ENCODE peak calls at places on chromosome 6, in seven cellular contexts. A is right lobe of liver, C is testis, Q is ovary, O is thoracic aorta, V is brain microvascular endothelial cell, I is prostate gland. W is an unnamed sample.

GRCh38 chr6:70725817-70726413 is 58.2 kb downstream of the SMAP1 start:
- DNase-seq in A (no peak), C (no peak), Q (no peak), O (no peak), V (no peak), I (no peak), W (no peak)

GRCh38 chr6:96391776-96392175 is 129.8 kb upstream of the UFL1 start:
- DNase-seq in A (no peak), C (peak), Q (no peak), O (no peak), V (no peak), I (no peak), W (no peak)

GRCh38 chr6:128259036-128259734 is 261.2 kb downstream of the PTPRK start:
- DNase-seq in A (no peak), C (no peak), Q (no peak), O (no peak), V (no peak), I (no peak), W (no peak)

GRCh38 chr6:114176726-114177125 is 166.1 kb downstream of the HS3ST5 start:
- DNase-seq in A (no peak), C (no peak), Q (no peak), O (no peak), V (no peak), I (no peak), W (no peak)

GRCh38 chr6:21115111-21115510 is 478.4 kb upstream of the SOX4 start:
- DNase-seq in A (no peak), C (peak), Q (peak), O (no peak), V (peak), I (no peak), W (no peak)

GRCh38 chr6:25318589-25318988 is 39.4 kb downstream of the CARMIL1 start:
- DNase-seq in A (no peak), C (no peak), Q (no peak), O (no peak), V (no peak), I (no peak), W (no peak)

GRCh38 chr6:155959898-155960297 is 504.3 kb upstream of the NOX3 start:
- DNase-seq in A (no peak), C (no peak), Q (no peak), O (no peak), V (no peak), I (no peak), W (no peak)

GRCh38 chr6:30344868-30345671 is at the start of gene RPP21:
- DNase-seq in A (peak), C (peak), Q (peak), O (peak), V (peak), I (peak), W (peak)

GRCh38 chr6:137827977-137828815 is 38.9 kb upstream of the TNFAIP3 start:
- DNase-seq in A (no peak), C (no peak), Q (no peak), O (no peak), V (no peak), I (no peak), W (peak)

GRCh38 chr6:157860505-157860991 is 37.5 kb downstream of the SNX9 start:
- DNase-seq in A (no peak), C (no peak), Q (no peak), O (no peak), V (no peak), I (no peak), W (no peak)

GRCh38 chr6:40378725-40379074 is 208.5 kb downstream of the LRFN2 start:
- DNase-seq in A (no peak), C (no peak), Q (no peak), O (no peak), V (no peak), I (no peak), W (no peak)

GRCh38 chr6:25359191-25359861 is 80.2 kb downstream of the CARMIL1 start:
- DNase-seq in A (no peak), C (no peak), Q (no peak), O (peak), V (peak), I (no peak), W (peak)

GRCh38 chr6:90008189-90008907 is 114.1 kb downstream of the GJA10 start:
- DNase-seq in A (no peak), C (no peak), Q (no peak), O (no peak), V (no peak), I (no peak), W (no peak)

GRCh38 chr6:159871911-159872310 is 18.9 kb upstream of the MAS1 start:
- DNase-seq in A (no peak), C (no peak), Q (no peak), O (no peak), V (peak), I (no peak), W (no peak)

GRCh38 chr6:109130065-109130464 is 34.8 kb downstream of the CEP57L1 start:
- DNase-seq in A (no peak), C (no peak), Q (no peak), O (no peak), V (no peak), I (no peak), W (no peak)

GRCh38 chr6:52233975-52234823 is 10.1 kb downstream of the IL17F start:
- DNase-seq in A (peak), C (peak), Q (no peak), O (no peak), V (peak), I (peak), W (peak)

GRCh38 chr6:46983007-46983411 is 59.1 kb downstream of the ADGRF1 start:
- DNase-seq in A (no peak), C (no peak), Q (no peak), O (no peak), V (no peak), I (peak), W (peak)

GRCh38 chr6:162078667-162079066 is 648.9 kb downstream of the PRKN start:
- DNase-seq in A (no peak), C (no peak), Q (no peak), O (no peak), V (no peak), I (no peak), W (no peak)

GRCh38 chr6:151240036-151240685 is 394 bp downstream of the AKAP12 start:
- DNase-seq in A (peak), C (peak), Q (peak), O (peak), V (peak), I (peak), W (no peak)

GRCh38 chr6:4664117-4664626 is 112.0 kb upstream of the CDYL start:
- DNase-seq in A (no peak), C (peak), Q (peak), O (peak), V (peak), I (no peak), W (no peak)

DNA sequence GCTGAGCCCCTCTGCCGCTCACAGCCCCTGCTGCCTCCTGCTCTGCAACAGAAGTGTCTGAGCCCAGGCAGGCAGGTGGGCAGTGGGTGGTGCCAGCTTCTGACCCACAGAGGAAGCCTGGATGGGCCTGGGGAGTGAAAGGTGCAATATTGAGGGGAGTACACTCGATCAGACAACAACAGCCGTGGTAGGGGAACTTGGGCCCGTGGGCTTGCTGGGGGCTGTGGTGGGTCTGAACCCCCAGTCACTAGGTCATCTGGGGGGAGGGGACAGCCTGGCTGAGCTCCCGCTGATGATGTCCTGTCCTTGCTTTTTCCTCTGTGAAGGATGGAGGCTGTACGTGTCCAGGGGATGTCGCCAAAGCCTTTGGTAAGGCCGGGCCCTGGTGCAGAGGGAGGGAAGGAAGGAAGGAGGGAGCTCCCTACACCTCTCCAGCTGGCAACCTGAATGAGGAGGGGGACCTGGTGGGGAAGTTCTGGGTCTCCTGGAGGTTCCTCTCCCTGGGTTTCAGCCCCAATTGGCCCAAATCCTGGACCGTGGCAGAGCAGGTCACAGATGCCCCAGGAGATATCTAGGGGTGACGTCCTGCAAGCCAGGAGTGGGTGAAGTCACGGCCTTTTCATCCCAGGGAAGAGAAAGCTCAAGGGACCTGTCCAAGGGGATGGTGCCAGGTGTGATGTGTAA is 47.2 kb downstream of the GMPR start:
- DNase-seq in A (no peak), C (no peak), Q (no peak), O (no peak), V (no peak), I (no peak), W (no peak)
- H3K27ac ChIP-seq in A (no peak), C (no peak), Q (no peak), O (no peak), V (no peak), I (no peak), W (no peak)

GRCh38 chr6:112030965-112031660 is 22.8 kb upstream of the CCN6 start:
- DNase-seq in A (no peak), C (peak), Q (no peak), O (no peak), V (no peak), I (no peak), W (no peak)

GRCh38 chr6:112027942-112028674 is 25.8 kb upstream of the CCN6 start:
- DNase-seq in A (no peak), C (no peak), Q (no peak), O (no peak), V (no peak), I (no peak), W (no peak)

GRCh38 chr6:112026933-112027332 is 27.0 kb upstream of the CCN6 start:
- DNase-seq in A (no peak), C (no peak), Q (no peak), O (no peak), V (no peak), I (no peak), W (no peak)

GRCh38 chr6:112030206-112030932 is 23.5 kb upstream of the CCN6 start:
- DNase-seq in A (no peak), C (no peak), Q (no peak), O (no peak), V (no peak), I (no peak), W (no peak)

GRCh38 chr6:112029045-112029822 is 24.7 kb upstream of the CCN6 start:
- DNase-seq in A (peak), C (peak), Q (no peak), O (peak), V (peak), I (no peak), W (no peak)
- H3K27ac ChIP-seq in A (no peak), C (no peak), Q (no peak), O (no peak), V (no peak), I (no peak), W (no peak)

DNA sequence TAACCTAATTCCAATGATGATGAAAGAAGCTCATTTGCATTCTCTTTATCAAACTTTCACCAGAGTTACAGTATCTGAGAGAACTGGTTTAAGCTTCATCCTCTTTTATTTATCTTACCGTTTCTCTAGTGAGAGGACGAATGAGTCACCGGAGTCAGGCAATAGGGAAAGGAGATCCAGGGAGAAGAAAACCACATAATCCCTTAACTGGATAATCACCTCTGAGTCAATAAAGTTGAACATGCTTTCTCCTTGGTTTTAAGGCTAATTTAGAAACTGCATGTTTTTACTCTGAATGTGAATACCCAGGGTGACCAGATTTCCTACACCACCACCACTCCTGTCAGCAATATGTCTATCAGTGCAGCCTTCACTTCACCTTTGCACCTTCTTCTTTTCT is 313.7 kb upstream of the TBX18 start:
- DNase-seq in A (no peak), C (no peak), Q (no peak), O (no peak), V (peak), I (no peak), W (peak)
- H3K27ac ChIP-seq in A (no peak), C (no peak), Q (no peak), O (no peak), V (peak), I (no peak), W (peak)

GRCh38 chr6:3561745-3562144 is 104.9 kb upstream of the SLC22A23 start:
- DNase-seq in A (no peak), C (no peak), Q (no peak), O (no peak), V (peak), I (no peak), W (no peak)
- H3K27ac ChIP-seq in A (no peak), C (no peak), Q (no peak), O (peak), V (no peak), I (no peak), W (no peak)

GRCh38 chr6:165047952-165048351 is 261.5 kb downstream of the C6orf118 start:
- DNase-seq in A (no peak), C (no peak), Q (no peak), O (no peak), V (no peak), I (no peak), W (no peak)
- H3K27ac ChIP-seq in A (no peak), C (no peak), Q (no peak), O (no peak), V (no peak), I (no peak), W (no peak)

DNA sequence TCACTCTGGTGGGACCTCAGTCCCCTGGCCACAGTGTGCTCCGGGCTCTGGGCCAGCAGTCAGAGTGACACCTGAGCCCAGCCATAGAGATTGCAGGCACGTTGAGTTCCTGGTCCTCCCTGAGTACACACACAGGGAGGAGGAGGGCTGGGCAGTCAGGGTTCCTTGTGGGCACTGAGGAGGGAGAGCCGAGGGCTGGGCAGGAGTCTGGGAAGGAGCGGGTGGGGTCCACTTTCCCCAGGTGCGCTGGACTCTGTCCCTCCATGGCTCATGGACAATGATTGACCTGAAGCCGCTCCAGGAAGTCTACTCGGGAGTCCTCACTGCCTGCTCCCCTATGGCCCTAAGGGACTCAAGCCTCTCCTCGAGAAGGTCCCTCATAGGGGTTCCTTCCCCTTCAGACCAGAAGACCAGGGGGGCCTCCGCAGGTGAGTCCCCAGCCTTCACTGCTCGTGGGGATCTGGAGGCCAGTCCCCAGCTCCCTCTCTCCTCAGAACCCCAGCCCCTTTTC is 1.1 kb downstream of the SLC44A4 start:
- DNase-seq in A (no peak), C (no peak), Q (no peak), O (no peak), V (no peak), I (peak), W (no peak)
- H3K27ac ChIP-seq in A (no peak), C (no peak), Q (peak), O (no peak), V (no peak), I (peak), W (no peak)

DNA sequence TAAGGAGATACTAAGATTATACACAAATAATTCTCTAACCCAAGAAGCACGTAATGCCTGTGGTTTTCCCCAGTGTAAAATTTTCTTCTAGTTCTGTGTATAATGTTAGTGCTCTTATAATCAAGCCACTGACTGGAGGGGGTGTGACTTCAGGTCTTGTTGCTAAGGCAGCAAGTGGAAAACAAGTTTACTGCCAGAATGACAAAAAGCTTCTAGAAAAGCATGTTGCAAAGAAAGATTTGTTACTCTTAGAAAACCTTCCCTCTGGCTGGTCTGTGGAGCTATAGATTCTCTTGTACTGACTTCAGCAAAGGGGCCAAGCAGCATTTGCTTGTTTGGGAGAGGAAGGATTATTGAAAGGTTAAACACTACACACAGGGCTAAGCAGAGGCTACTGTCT is 288.8 kb downstream of the BTBD9 start:
- DNase-seq in A (no peak), C (no peak), Q (no peak), O (no peak), V (peak), I (no peak), W (no peak)
- H3K27ac ChIP-seq in A (no peak), C (no peak), Q (no peak), O (no peak), V (no peak), I (no peak), W (no peak)